ENCODE peak calls at places on chromosomes 5 and 9, in four cellular contexts. Y is fibroblast of the conjunctiva, F is HEK293T, Z is H4. E is an unnamed sample.

GRCh38 chr5:40333459-40334241 is 346.1 kb upstream of the PTGER4 start:
- DNase-seq in Z (peak), Y (peak), F (no peak), E (peak)

GRCh38 chr5:30500513-30500912 is 693.0 kb upstream of the CDH6 start:
- DNase-seq in Y (no peak), Z (no peak), F (no peak), E (no peak)

GRCh38 chr5:33975846-33976245 is 8.6 kb downstream of the SLC45A2 start:
- DNase-seq in Z (peak), Y (no peak), F (no peak), E (no peak)

GRCh38 chr5:120767171-120767820 is 303.2 kb downstream of the PRR16 start:
- DNase-seq in Y (peak), Z (peak), F (no peak), E (no peak)

GRCh38 chr5:95928724-95929253 is 32.9 kb downstream of the ELL2 start:
- DNase-seq in F (no peak), Y (no peak), Z (no peak), E (no peak)

GRCh38 chr5:150782850-150783249 is 4.3 kb downstream of the SMIM3 start:
- DNase-seq in Y (no peak), F (no peak), Z (no peak), E (no peak)

GRCh38 chr9:38008168-38009034 is 60.6 kb downstream of the SHB start:
- DNase-seq in Y (peak), F (no peak), Z (peak), E (peak)

GRCh38 chr5:134436523-134437339 is 25.1 kb upstream of the CDKN2AIPNL start:
- DNase-seq in Z (peak), F (no peak), Y (peak), E (peak)

GRCh38 chr5:82986404-82986803 is 90.8 kb downstream of the TMEM167A start:
- DNase-seq in F (no peak), Y (no peak), Z (no peak), E (no peak)

GRCh38 chr9:86176468-86176867 is 77.1 kb upstream of the GOLM1 start:
- DNase-seq in Y (no peak), F (no peak), Z (peak), E (no peak)

GRCh38 chr5:5340206-5340729 is 82.2 kb upstream of the ICE1 start:
- DNase-seq in Z (peak), F (peak), Y (peak), E (peak)

GRCh38 chr9:101443358-101443757 is 7.8 kb upstream of the ALDOB start:
- DNase-seq in F (no peak), Y (no peak), Z (no peak), E (no peak)

GRCh38 chr9:3875371-3876132 is 349.8 kb upstream of the RFX3 start:
- DNase-seq in Y (no peak), F (no peak), Z (peak), E (peak)

GRCh38 chr5:143215685-143216084 is 187.8 kb downstream of the NR3C1 start:
- DNase-seq in Z (no peak), Y (no peak), F (no peak), E (no peak)

GRCh38 chr9:138024831-138025291 is 147.3 kb downstream of the CACNA1B start:
- DNase-seq in F (no peak), Z (no peak), Y (no peak), E (no peak)

GRCh38 chr9:131441441-131441840 is 47.6 kb downstream of the PRRC2B start:
- DNase-seq in F (no peak), Y (no peak), Z (no peak), E (no peak)

GRCh38 chr9:93601666-93602065 is 25.3 kb downstream of the PHF2 start:
- DNase-seq in F (no peak), Y (no peak), Z (no peak), E (no peak)

GRCh38 chr9:114930063-114930812 is at the start of gene TNFSF8:
- DNase-seq in Y (no peak), Z (no peak), F (no peak), E (no peak)

GRCh38 chr5:165057156-165057555 is 1551.7 kb downstream of the MAT2B start:
- DNase-seq in F (no peak), Y (no peak), Z (peak), E (no peak)

GRCh38 chr9:10265102-10265708 is 347.6 kb downstream of the PTPRD start:
- DNase-seq in F (no peak), Y (no peak), Z (peak), E (peak)

GRCh38 chr5:616342-617039 is 4.4 kb downstream of the CEP72 start:
- DNase-seq in Y (no peak), F (no peak), Z (no peak), E (no peak)

E was measured in kidney epithelial cell.